ENCODE peak calls at places on chromosomes 3 and 15, in five cellular contexts. One of them, this sample, is unnamed.
A peak's percentile ranks its signal among the peaks of the same experiment; 100 is the strongest.

GRCh38 chr15:42137461-42138261 is 18.8 kb downstream of the PLA2G4F start:
- DNase-seq in mesendoderm: peak; percentile 80
- DNase-seq in cardiac muscle cell: peak; percentile 67
- DNase-seq in tibial artery: peak; percentile 34
- DNase-seq in lower lobe of right lung: no peak
- DNase-seq in this sample: no peak

GRCh38 chr15:98154863-98155262 is 194.4 kb downstream of the ARRDC4 start:
- DNase-seq in mesendoderm: peak; percentile 70
- DNase-seq in cardiac muscle cell: peak; percentile 22
- DNase-seq in tibial artery: no peak
- DNase-seq in lower lobe of right lung: no peak
- DNase-seq in this sample: peak; percentile 3

GRCh38 chr15:82014989-82015388 is 30.8 kb downstream of the MEX3B start:
- DNase-seq in mesendoderm: no peak
- DNase-seq in cardiac muscle cell: no peak
- DNase-seq in tibial artery: no peak
- DNase-seq in lower lobe of right lung: no peak
- DNase-seq in this sample: no peak

GRCh38 chr3:53890726-53891499 is 746 bp downstream of the SELENOK start:
- DNase-seq in mesendoderm: peak; percentile 82
- DNase-seq in cardiac muscle cell: peak; percentile 37
- DNase-seq in tibial artery: no peak
- DNase-seq in lower lobe of right lung: no peak
- DNase-seq in this sample: no peak

GRCh38 chr15:48177383-48177874 is 666 bp downstream of the MYEF2 start:
- DNase-seq in mesendoderm: peak; percentile 55
- DNase-seq in cardiac muscle cell: peak; percentile 30
- DNase-seq in tibial artery: no peak
- DNase-seq in lower lobe of right lung: no peak
- DNase-seq in this sample: peak; percentile 18

GRCh38 chr15:89912145-89912673 is 543 bp downstream of the ARPIN start:
- DNase-seq in mesendoderm: peak; percentile 35
- DNase-seq in cardiac muscle cell: peak; percentile 13
- DNase-seq in tibial artery: peak; percentile 72
- DNase-seq in lower lobe of right lung: peak; percentile 67
- DNase-seq in this sample: no peak

GRCh38 chr15:38647683-38648082 is 83.1 kb upstream of the RASGRP1 start:
- DNase-seq in mesendoderm: peak; percentile 37
- DNase-seq in cardiac muscle cell: peak; percentile 47
- DNase-seq in tibial artery: no peak
- DNase-seq in lower lobe of right lung: no peak
- DNase-seq in this sample: no peak

GRCh38 chr3:144557515-144557914 is 585.9 kb downstream of the DIPK2A start:
- DNase-seq in mesendoderm: no peak
- DNase-seq in cardiac muscle cell: no peak
- DNase-seq in tibial artery: no peak
- DNase-seq in lower lobe of right lung: no peak
- DNase-seq in this sample: no peak

GRCh38 chr3:87320748-87321634 is 44.6 kb upstream of the POU1F1 start:
- DNase-seq in mesendoderm: no peak
- DNase-seq in cardiac muscle cell: no peak
- DNase-seq in tibial artery: no peak
- DNase-seq in lower lobe of right lung: no peak
- DNase-seq in this sample: no peak

GRCh38 chr3:72092778-72093177 is 307.8 kb upstream of the PROK2 start:
- DNase-seq in mesendoderm: peak; percentile 40
- DNase-seq in cardiac muscle cell: no peak
- DNase-seq in tibial artery: no peak
- DNase-seq in lower lobe of right lung: no peak
- DNase-seq in this sample: no peak

GRCh38 chr3:10173926-10174435 is 9.3 kb downstream of the IRAK2 start:
- DNase-seq in mesendoderm: no peak
- DNase-seq in cardiac muscle cell: peak; percentile 93
- DNase-seq in tibial artery: peak; percentile 95
- DNase-seq in lower lobe of right lung: peak; percentile 70
- DNase-seq in this sample: peak; percentile 94

GRCh38 chr3:126083913-126084514 is at the start of gene SLC41A3:
- DNase-seq in mesendoderm: peak; percentile 86
- DNase-seq in cardiac muscle cell: peak; percentile 87
- DNase-seq in tibial artery: peak; percentile 96
- DNase-seq in lower lobe of right lung: peak; percentile 93
- DNase-seq in this sample: no peak

GRCh38 chr3:177154733-177155132 is 42.5 kb downstream of the TBL1XR1 start:
- DNase-seq in mesendoderm: no peak
- DNase-seq in cardiac muscle cell: no peak
- DNase-seq in tibial artery: no peak
- DNase-seq in lower lobe of right lung: no peak
- DNase-seq in this sample: no peak

GRCh38 chr3:177162742-177163141 is 34.5 kb downstream of the TBL1XR1 start:
- DNase-seq in mesendoderm: no peak
- DNase-seq in cardiac muscle cell: no peak
- DNase-seq in tibial artery: no peak
- DNase-seq in lower lobe of right lung: no peak
- DNase-seq in this sample: no peak

DNA sequence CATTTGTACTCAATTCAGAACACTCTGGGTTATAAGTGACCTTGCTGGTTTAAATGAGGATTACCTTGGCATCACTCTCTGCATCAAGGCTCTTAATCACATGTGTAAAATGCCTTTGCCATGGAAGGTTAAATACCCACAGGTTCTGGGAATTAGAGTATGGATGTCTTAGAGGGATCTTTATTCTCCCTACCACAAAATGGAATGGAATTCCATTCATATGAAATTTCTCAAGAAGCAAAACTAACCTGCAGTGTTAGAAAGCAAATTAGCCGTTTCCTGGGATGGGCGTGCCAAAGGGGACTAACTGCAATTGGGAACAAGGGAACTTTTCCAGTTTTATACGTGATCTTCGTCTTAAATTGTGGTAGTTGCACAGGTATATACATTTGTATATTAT is 39.8 kb downstream of the TBL1XR1 start:
- DNase-seq in mesendoderm: no peak
- DNase-seq in cardiac muscle cell: no peak
- DNase-seq in tibial artery: no peak
- DNase-seq in lower lobe of right lung: no peak
- DNase-seq in this sample: no peak
- H3K4me3 ChIP-seq in mesendoderm: no peak overlapping the region
- H3K4me3 ChIP-seq in cardiac muscle cell: no peak overlapping the region
- H3K4me3 ChIP-seq in tibial artery: no peak overlapping the region
- H3K4me3 ChIP-seq in lower lobe of right lung: no peak overlapping the region
- H3K4me3 ChIP-seq in this sample: no peak overlapping the region

DNA sequence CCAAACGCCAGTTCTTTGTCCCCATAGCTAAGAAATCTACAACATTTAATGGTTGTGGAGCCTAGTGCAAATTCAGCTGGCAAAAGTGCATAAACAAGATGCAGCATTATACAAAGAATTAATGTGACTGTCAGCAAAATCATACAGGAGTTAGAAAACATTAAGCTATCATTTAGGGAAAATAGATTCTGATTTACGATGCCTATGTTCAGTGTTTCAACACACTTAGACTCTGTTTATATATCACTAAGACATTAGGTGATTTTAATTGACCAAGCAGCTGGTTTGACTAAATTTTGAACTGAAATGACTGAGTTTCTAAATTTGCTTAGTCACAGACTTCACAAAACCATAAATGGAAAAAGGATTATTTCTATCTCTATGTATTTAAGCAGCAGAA is 1076.8 kb downstream of the TBL1XR1 start:
- DNase-seq in mesendoderm: no peak
- DNase-seq in cardiac muscle cell: no peak
- DNase-seq in tibial artery: no peak
- DNase-seq in lower lobe of right lung: no peak
- DNase-seq in this sample: no peak
- H3K4me3 ChIP-seq in mesendoderm: no peak overlapping the region
- H3K4me3 ChIP-seq in cardiac muscle cell: no peak overlapping the region
- H3K4me3 ChIP-seq in tibial artery: no peak overlapping the region
- H3K4me3 ChIP-seq in lower lobe of right lung: no peak overlapping the region
- H3K4me3 ChIP-seq in this sample: no peak overlapping the region

GRCh38 chr3:185874119-185874518 is 49.3 kb upstream of the IGF2BP2 start:
- DNase-seq in mesendoderm: no peak
- DNase-seq in cardiac muscle cell: no peak
- DNase-seq in tibial artery: no peak
- DNase-seq in lower lobe of right lung: no peak
- DNase-seq in this sample: no peak
- H3K4me3 ChIP-seq in mesendoderm: no peak overlapping the region
- H3K4me3 ChIP-seq in cardiac muscle cell: no peak overlapping the region
- H3K4me3 ChIP-seq in tibial artery: no peak overlapping the region
- H3K4me3 ChIP-seq in lower lobe of right lung: no peak overlapping the region
- H3K4me3 ChIP-seq in this sample: no peak overlapping the region

DNA sequence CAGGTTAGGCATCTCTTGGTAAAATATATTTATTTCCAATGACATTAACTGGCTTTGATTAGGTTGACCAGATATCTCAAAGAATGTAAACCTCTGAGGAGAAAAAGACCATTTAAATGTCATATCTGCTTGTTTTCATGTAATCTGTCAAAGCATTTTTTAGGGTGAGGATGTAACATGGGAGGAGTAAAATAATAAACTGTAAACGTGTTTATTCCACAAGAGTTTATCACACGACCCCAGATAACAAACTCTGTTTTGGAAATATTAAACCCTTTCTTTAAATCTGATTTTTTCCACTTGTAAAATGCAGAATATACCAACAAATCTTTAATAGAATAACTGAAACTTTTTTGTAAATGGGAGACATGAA is 1.6 kb downstream of the TM4SF1 start:
- DNase-seq in mesendoderm: no peak
- DNase-seq in cardiac muscle cell: no peak
- DNase-seq in tibial artery: no peak
- DNase-seq in lower lobe of right lung: no peak
- DNase-seq in this sample: no peak
- H3K4me3 ChIP-seq in mesendoderm: no peak overlapping the region
- H3K4me3 ChIP-seq in cardiac muscle cell: no peak overlapping the region
- H3K4me3 ChIP-seq in tibial artery: peak overlapping the region; percentile 59
- H3K4me3 ChIP-seq in lower lobe of right lung: peak overlapping the region; percentile 58
- H3K4me3 ChIP-seq in this sample: peak overlapping the region; percentile 72

GRCh38 chr3:42505849-42506410 is 3.5 kb downstream of the VIPR1 start:
- DNase-seq in mesendoderm: no peak
- DNase-seq in cardiac muscle cell: no peak
- DNase-seq in tibial artery: peak; percentile 44
- DNase-seq in lower lobe of right lung: peak; percentile 26
- DNase-seq in this sample: no peak

GRCh38 chr3:42503957-42504333 is 1.5 kb downstream of the VIPR1 start:
- DNase-seq in mesendoderm: no peak
- DNase-seq in cardiac muscle cell: no peak
- DNase-seq in tibial artery: peak; percentile 34
- DNase-seq in lower lobe of right lung: no peak
- DNase-seq in this sample: no peak

GRCh38 chr3:42507252-42507651 is 4.8 kb downstream of the VIPR1 start:
- DNase-seq in mesendoderm: peak; percentile 84
- DNase-seq in cardiac muscle cell: no peak
- DNase-seq in tibial artery: peak; percentile 58
- DNase-seq in lower lobe of right lung: peak; percentile 59
- DNase-seq in this sample: no peak

GRCh38 chr3:42504334-42505202 is 2.1 kb downstream of the VIPR1 start:
- DNase-seq in mesendoderm: no peak
- DNase-seq in cardiac muscle cell: no peak
- DNase-seq in tibial artery: peak; percentile 61
- DNase-seq in lower lobe of right lung: no peak
- DNase-seq in this sample: no peak

DNA sequence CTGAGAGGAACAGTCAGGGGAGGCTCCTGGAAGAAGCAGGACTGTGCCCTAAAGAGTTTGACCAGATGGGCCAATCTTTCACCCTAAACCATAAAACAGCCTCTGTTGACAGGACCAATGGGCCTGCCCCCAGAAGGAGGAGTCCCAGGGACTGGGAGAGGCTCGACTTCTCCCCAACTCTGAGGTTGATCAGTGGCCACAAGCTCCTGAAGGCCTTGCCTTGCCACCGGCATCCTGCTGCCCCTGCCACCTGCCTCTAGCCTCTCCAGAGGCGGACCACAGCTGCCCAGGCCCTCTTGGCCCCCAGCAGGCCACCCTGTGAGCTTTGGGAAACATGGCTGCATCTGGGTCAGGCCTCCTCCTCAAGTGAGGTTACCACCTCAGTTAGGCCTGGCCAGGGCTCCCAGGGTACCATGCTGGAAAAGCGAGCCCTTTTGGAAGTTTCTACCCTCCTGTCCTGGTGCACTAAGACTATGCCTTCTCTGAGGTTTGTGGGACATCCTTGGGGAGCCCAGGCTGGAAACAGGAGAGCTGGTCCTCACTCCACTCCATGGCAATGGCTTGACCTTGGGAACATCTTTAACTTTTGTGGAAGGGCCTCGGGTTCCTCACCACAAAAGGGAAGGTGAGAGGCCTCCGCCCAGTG is 2.9 kb downstream of the VIPR1 start:
- DNase-seq in mesendoderm: no peak
- DNase-seq in cardiac muscle cell: no peak
- DNase-seq in tibial artery: peak; percentile 44
- DNase-seq in lower lobe of right lung: no peak
- DNase-seq in this sample: no peak
- H3K4me3 ChIP-seq in mesendoderm: no peak overlapping the region
- H3K4me3 ChIP-seq in cardiac muscle cell: no peak overlapping the region
- H3K4me3 ChIP-seq in tibial artery: no peak overlapping the region
- H3K4me3 ChIP-seq in lower lobe of right lung: peak overlapping the region; percentile 63
- H3K4me3 ChIP-seq in this sample: no peak overlapping the region

GRCh38 chr3:128178782-128179473 is 25.6 kb downstream of the EEFSEC start:
- DNase-seq in mesendoderm: no peak
- DNase-seq in cardiac muscle cell: peak; percentile 19
- DNase-seq in tibial artery: no peak
- DNase-seq in lower lobe of right lung: no peak
- DNase-seq in this sample: no peak
- H3K4me3 ChIP-seq in mesendoderm: no peak overlapping the region
- H3K4me3 ChIP-seq in cardiac muscle cell: no peak overlapping the region
- H3K4me3 ChIP-seq in tibial artery: peak overlapping the region; percentile 8
- H3K4me3 ChIP-seq in lower lobe of right lung: peak overlapping the region; percentile 18
- H3K4me3 ChIP-seq in this sample: no peak overlapping the region

DNA sequence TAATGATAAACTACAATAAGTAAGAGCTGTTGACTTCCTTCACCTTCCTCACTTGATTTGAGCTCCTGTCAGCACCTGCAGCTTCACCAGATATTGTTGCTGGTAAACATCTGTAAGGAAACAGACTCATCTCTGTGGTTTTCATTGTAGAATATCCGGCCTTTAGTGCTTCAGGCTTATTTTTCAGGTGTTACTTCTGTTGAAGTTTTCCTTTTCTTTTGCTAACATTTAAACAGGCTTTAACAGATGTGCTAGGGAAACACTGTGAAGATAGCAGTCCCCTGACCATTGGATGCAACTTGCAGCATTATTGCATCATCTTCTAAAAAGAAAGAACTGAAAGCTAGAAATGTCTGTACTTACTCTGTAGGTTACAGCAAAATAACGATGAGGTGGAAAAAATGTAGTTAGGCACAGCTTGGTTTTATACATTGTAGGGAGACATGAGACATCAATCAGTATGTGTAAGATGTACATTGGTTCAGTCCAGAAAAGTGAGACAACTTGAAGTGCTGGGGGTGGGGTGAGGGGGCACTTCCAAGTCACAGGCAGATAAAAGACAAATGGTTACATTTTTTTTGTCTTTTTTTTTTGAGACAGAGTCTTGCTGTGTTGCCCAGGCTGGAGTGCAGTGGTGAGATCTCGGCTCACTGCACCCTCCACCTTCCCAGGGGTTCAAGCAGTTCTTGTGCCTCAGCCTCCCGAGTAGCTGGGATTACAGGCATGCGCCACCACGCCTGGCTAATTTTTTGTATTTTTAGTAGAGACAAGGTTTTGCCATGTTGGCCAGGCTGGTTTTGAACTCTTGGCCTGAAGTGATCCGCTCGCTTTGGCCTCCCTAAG is 10.2 kb downstream of the EDEM1 start:
- DNase-seq in mesendoderm: peak; percentile 61
- DNase-seq in cardiac muscle cell: peak; percentile 86
- DNase-seq in tibial artery: no peak
- DNase-seq in lower lobe of right lung: no peak
- DNase-seq in this sample: no peak
- H3K4me3 ChIP-seq in mesendoderm: no peak overlapping the region
- H3K4me3 ChIP-seq in cardiac muscle cell: no peak overlapping the region
- H3K4me3 ChIP-seq in tibial artery: no peak overlapping the region
- H3K4me3 ChIP-seq in lower lobe of right lung: no peak overlapping the region
- H3K4me3 ChIP-seq in this sample: no peak overlapping the region

GRCh38 chr3:138949445-138950005 is 2.5 kb downstream of the FOXL2NB start:
- DNase-seq in mesendoderm: no peak
- DNase-seq in cardiac muscle cell: no peak
- DNase-seq in tibial artery: no peak
- DNase-seq in lower lobe of right lung: no peak
- DNase-seq in this sample: no peak
- H3K4me3 ChIP-seq in mesendoderm: no peak overlapping the region
- H3K4me3 ChIP-seq in cardiac muscle cell: peak overlapping the region; percentile 31
- H3K4me3 ChIP-seq in tibial artery: peak overlapping the region; percentile 46
- H3K4me3 ChIP-seq in lower lobe of right lung: peak overlapping the region; percentile 28
- H3K4me3 ChIP-seq in this sample: peak overlapping the region; percentile 37